ENCODE peak calls at places on chromosomes 11 and 22, in six cellular contexts. A, T, I, Q, P and R are unnamed samples.

GRCh38 chr11:11708256-11708655 is 86.5 kb upstream of the GALNT18 start:
- DNase-seq in A (no peak), T (no peak), I (peak; percentile 4), Q (peak; percentile 2), P (no peak), R (no peak)

GRCh38 chr11:96167233-96167632 is 175.8 kb downstream of the MAML2 start:
- DNase-seq in A (no peak), T (no peak), I (no peak), Q (no peak), P (no peak), R (no peak)

GRCh38 chr11:26931248-26931631 is 62.7 kb upstream of the FIBIN start:
- DNase-seq in A (no peak), T (peak; percentile 16), I (peak; percentile 94), Q (peak; percentile 78), P (no peak), R (no peak)

GRCh38 chr11:120517390-120518315 is 6.1 kb downstream of the GRIK4 start:
- DNase-seq in A (peak; percentile 64), T (peak; percentile 29), I (no peak), Q (no peak), P (no peak), R (no peak)

GRCh38 chr11:69852051-69852450 is 32.8 kb upstream of the FGF3 start:
- DNase-seq in A (no peak), T (no peak), I (no peak), Q (no peak), P (no peak), R (no peak)

GRCh38 chr11:27496461-27496860 is 10.1 kb downstream of the LIN7C start:
- DNase-seq in A (no peak), T (peak; percentile 15), I (peak; percentile 71), Q (no peak), P (no peak), R (no peak)

GRCh38 chr11:128334311-128335044 is 252.9 kb downstream of the ETS1 start:
- DNase-seq in A (peak; percentile 74), T (peak; percentile 83), I (no peak), Q (no peak), P (no peak), R (no peak)

GRCh38 chr22:20571531-20572007 is 64.2 kb downstream of the MED15 start:
- DNase-seq in A (no peak), T (peak; percentile 51), I (peak; percentile 51), Q (peak; percentile 44), P (no peak), R (no peak)

GRCh38 chr22:30610299-30610698 is 3.3 kb downstream of the TCN2 start:
- DNase-seq in A (peak; percentile 79), T (no peak), I (no peak), Q (no peak), P (no peak), R (no peak)

GRCh38 chr11:8766043-8766992 is 83.7 kb downstream of the RPL27A start:
- DNase-seq in A (no peak), T (no peak), I (peak; percentile 65), Q (no peak), P (peak; percentile 53), R (no peak)

GRCh38 chr22:42500164-42500835 is 19.3 kb downstream of the RRP7A start:
- DNase-seq in A (peak; percentile 91), T (peak; percentile 71), I (peak; percentile 58), Q (peak; percentile 73), P (peak; percentile 9), R (no peak)
- H3K4me3 ChIP-seq in A (peak overlapping the region; percentile 35), T (peak overlapping the region; percentile 34), I (peak overlapping the region; percentile 37), Q (peak overlapping the region; percentile 22), P (peak overlapping the region; percentile 29), R (peak overlapping the region; percentile 38)

GRCh38 chr11:19808076-19808911 is 95.7 kb downstream of the NAV2 start:
- DNase-seq in A (no peak), T (no peak), I (no peak), Q (peak; percentile 31), P (no peak), R (no peak)
- TF ChIP-seq CTCF in A (no peak), T (peak; percentile 40), I (peak; percentile 32), Q (peak; percentile 43), P (no peak), R (peak; percentile 41)

DNA sequence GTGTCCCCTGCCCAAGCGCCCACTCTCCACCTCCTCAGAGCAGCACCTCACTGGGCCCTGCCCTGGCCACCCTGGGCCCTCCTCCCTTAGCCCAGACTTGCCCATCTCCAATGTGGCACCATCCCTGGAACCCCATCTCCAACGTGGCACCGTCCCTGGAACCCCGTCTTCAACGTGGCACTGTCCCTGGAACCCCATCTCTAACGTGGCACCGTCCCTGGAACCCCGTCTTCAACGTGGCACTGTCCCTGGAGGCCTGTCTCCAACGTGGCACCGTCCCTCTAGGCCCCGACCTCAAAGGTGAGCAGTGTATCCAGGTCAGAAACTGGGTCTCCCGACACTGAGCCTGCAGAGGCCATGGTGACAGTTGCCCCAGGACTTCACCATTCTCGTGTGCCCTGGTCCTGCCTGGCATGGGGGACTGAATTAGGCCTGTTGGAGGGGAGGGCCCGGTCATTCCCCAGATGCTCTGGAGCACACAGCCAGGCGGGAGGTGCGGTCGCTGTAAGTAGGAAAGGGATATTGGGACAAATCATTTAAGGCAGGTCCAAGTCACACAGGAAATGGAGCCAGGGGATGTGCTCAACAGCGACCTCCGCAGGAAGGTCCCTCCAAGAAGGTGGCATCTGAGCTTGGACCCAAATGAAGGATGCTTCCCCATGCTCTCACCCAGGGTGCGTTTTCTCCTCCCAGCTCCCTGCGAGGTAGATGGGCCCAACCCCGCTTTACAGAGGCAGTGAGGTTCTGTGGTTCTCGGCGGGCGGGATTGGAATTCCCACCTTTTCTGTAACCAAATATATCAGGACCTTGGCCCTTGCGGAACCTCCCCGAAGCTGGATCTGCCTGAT is 2.4 kb upstream of the CTSD start:
- DNase-seq in A (peak; percentile 46), T (no peak), I (no peak), Q (no peak), P (no peak), R (no peak)
- H3K4me3 ChIP-seq in A (no peak overlapping the region), T (no peak overlapping the region), I (no peak overlapping the region), Q (no peak overlapping the region), P (no peak overlapping the region), R (no peak overlapping the region)

GRCh38 chr11:61697093-61697492 is 16.9 kb downstream of the DAGLA start:
- DNase-seq in A (no peak), T (no peak), I (no peak), Q (no peak), P (no peak), R (peak; percentile 45)

GRCh38 chr11:61696602-61697001 is 16.4 kb downstream of the DAGLA start:
- DNase-seq in A (no peak), T (no peak), I (no peak), Q (no peak), P (no peak), R (no peak)

GRCh38 chr11:61695917-61696316 is 15.7 kb downstream of the DAGLA start:
- DNase-seq in A (peak; percentile 92), T (peak; percentile 61), I (peak; percentile 59), Q (peak; percentile 65), P (no peak), R (peak; percentile 42)

GRCh38 chr11:61693897-61694840 is 14.0 kb downstream of the DAGLA start:
- DNase-seq in A (peak; percentile 66), T (no peak), I (no peak), Q (no peak), P (no peak), R (peak; percentile 46)

DNA sequence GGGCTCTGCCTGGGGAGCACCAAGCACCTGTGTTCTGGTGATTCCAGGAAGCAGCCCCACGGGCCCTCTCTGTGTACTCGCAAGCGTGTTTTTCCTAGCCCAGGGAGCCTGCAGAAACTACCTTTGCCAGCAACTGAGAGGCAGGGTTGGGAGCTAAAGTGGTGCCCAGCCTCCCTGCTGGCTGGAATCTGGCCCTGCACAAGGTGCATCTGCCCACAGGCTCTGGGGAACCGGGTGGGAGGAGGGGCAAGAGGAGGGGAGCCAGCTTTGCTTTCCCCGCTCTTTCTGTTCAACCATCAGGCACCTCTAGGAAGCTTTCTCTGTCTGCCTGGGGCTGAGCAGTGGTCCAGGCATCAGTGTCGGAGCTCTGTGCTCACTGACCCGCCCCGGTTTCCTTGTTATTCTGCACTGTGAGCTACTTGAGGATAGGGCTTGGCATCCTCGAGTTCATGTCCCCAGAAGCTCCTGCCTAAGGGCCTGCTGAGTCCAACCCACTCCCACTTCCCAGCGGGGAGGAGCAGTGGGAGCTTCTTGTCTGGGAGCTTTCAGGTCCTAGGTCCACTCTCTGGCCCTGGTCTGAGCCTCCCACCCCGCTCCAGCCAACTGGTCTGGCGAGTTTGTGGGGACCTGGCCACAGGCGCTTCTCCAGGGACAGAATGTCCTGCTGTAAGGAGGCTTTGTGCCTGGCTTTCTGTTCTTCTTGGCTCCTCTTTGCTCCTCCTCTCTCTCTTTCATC is 14.9 kb downstream of the DAGLA start:
- DNase-seq in A (peak; percentile 92), T (no peak), I (no peak), Q (no peak), P (no peak), R (no peak)
- TF ChIP-seq CTCF in A (no peak), T (no peak), I (peak; percentile 30), Q (peak; percentile 41), P (no peak), R (peak; percentile 45)

GRCh38 chr22:26553056-26553752 is 36.7 kb downstream of the TPST2 start:
- DNase-seq in A (no peak), T (peak; percentile 83), I (peak; percentile 92), Q (peak; percentile 84), P (peak; percentile 71), R (no peak)
- H3K4me3 ChIP-seq in A (no peak overlapping the region), T (peak overlapping the region; percentile 22), I (peak overlapping the region; percentile 29), Q (no peak overlapping the region), P (no peak overlapping the region), R (no peak overlapping the region)

GRCh38 chr22:23523746-23524145 is 56.3 kb downstream of the IGLL1 start:
- DNase-seq in A (no peak), T (no peak), I (no peak), Q (no peak), P (no peak), R (no peak)
- TF ChIP-seq CTCF in A (no peak), T (no peak), I (no peak), Q (no peak), P (no peak), R (no peak)

GRCh38 chr11:61129608-61130523 is 27.6 kb downstream of the CD5 start:
- DNase-seq in A (peak; percentile 94), T (peak; percentile 88), I (peak; percentile 73), Q (peak; percentile 93), P (peak; percentile 75), R (peak; percentile 52)
- H3K4me3 ChIP-seq in A (peak overlapping the region; percentile 21), T (peak overlapping the region; percentile 7), I (no peak overlapping the region), Q (peak overlapping the region; percentile 39), P (no peak overlapping the region), R (peak overlapping the region; percentile 33)

GRCh38 chr11:58742981-58743880 is 11.5 kb upstream of the GLYAT start:
- DNase-seq in A (no peak), T (no peak), I (no peak), Q (no peak), P (no peak), R (no peak)
- TF ChIP-seq CTCF in A (no peak), T (no peak), I (no peak), Q (no peak), P (no peak), R (peak; percentile 38)

DNA sequence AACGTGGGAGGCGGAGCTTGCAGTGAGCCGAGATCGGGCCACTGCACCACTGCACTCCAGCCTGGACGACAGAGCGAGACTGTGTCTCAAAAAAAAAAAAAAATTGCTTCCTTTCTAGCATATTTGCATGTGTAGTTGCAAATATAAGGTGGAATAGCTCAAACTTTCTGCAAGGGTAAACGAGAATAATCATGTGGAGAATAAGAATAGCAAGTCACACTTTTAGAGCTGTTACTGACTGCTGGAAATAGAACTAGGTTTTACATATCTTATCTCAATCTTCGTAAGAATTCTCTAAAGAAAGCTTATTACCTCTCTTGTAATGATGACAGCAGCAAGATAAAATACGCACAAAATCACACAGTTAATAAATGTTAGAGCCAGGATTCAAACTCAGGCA is 1.6 kb downstream of the L3MBTL2 start:
- DNase-seq in A (no peak), T (no peak), I (no peak), Q (no peak), P (no peak), R (no peak)
- H3K4me3 ChIP-seq in A (no peak overlapping the region), T (no peak overlapping the region), I (no peak overlapping the region), Q (no peak overlapping the region), P (no peak overlapping the region), R (no peak overlapping the region)